ENCODE peak calls at places on chromosome 4, in six cellular contexts. K is M059J, X is mucosa of descending colon, G is adipocyte, N is kidney glomerular epithelial cell, S is fibroblast of lung. A is an unnamed sample.

GRCh38 chr4:153564630-153565525 is 98.7 kb downstream of the TMEM131L start:
- DNase-seq in K (peak; percentile 82), G (peak; percentile 49), N (no peak), S (peak; percentile 57), X (no peak), A (peak; percentile 55)

GRCh38 chr4:95548738-95549245 is at the start of gene UNC5C:
- DNase-seq in S (peak; percentile 84), G (peak; percentile 82), K (peak; percentile 65), N (peak; percentile 76), X (peak; percentile 45), A (peak; percentile 35)

GRCh38 chr4:185357220-185357619 is 38.5 kb downstream of the LRP2BP start:
- DNase-seq in S (no peak), X (no peak), G (no peak), N (no peak), K (peak; percentile 33), A (peak; percentile 22)

GRCh38 chr4:8917868-8918783 is 46.5 kb upstream of the HMX1 start:
- DNase-seq in S (peak; percentile 2), X (peak; percentile 76), K (peak; percentile 40), G (peak; percentile 68), N (peak; percentile 18), A (peak; percentile 90)

GRCh38 chr4:3227878-3228675 is 20.9 kb upstream of the MSANTD1 start:
- DNase-seq in N (no peak), X (no peak), G (no peak), K (no peak), S (peak; percentile 10), A (peak; percentile 57)

GRCh38 chr4:38857354-38858096 is 908 bp upstream of the TLR6 start:
- DNase-seq in N (peak; percentile 90), G (peak; percentile 81), S (peak; percentile 93), K (peak; percentile 93), X (peak; percentile 45), A (peak; percentile 75)

GRCh38 chr4:97411352-97411751 is 731.9 kb downstream of the STPG2 start:
- DNase-seq in G (no peak), X (no peak), N (no peak), S (peak; percentile 54), K (no peak), A (no peak)

GRCh38 chr4:181971411-181971810 is 271.8 kb upstream of the TENM3 start:
- DNase-seq in K (peak; percentile 74), G (no peak), S (peak; percentile 76), N (peak; percentile 75), X (no peak), A (no peak)

GRCh38 chr4:29243054-29243453 is 1477.1 kb upstream of the PCDH7 start:
- DNase-seq in S (no peak), N (no peak), G (no peak), X (no peak), K (no peak), A (no peak)

GRCh38 chr4:159071178-159071968 is 31.5 kb upstream of the RAPGEF2 start:
- DNase-seq in N (peak; percentile 88), S (peak; percentile 93), K (peak; percentile 88), G (peak; percentile 65), X (no peak), A (peak; percentile 47)

GRCh38 chr4:35559559-35560365 is 684.6 kb downstream of the ARAP2 start:
- DNase-seq in X (no peak), N (no peak), S (no peak), G (no peak), K (no peak), A (no peak)

GRCh38 chr4:145679991-145680455 is at the start of gene C4orf51:
- DNase-seq in N (peak; percentile 90), G (peak; percentile 53), X (peak; percentile 12), K (peak; percentile 86), S (peak; percentile 87), A (peak; percentile 54)

GRCh38 chr4:3083732-3084131 is 9.3 kb downstream of the HTT start:
- DNase-seq in K (no peak), S (no peak), X (no peak), N (no peak), G (no peak), A (no peak)

GRCh38 chr4:6955261-6955911 is 45.8 kb downstream of the TBC1D14 start:
- DNase-seq in N (no peak), S (no peak), G (no peak), K (no peak), X (no peak), A (no peak)

GRCh38 chr4:182600093-182600492 is 317.1 kb downstream of the DCTD start:
- DNase-seq in S (peak; percentile 55), X (no peak), N (no peak), K (no peak), G (no peak), A (no peak)

A was measured in AG20443.